ENCODE peak calls at places on chromosomes 1 and 21, in seven cellular contexts. One of them, this sample, is unnamed.

GRCh38 chr1:181513786-181514297 is 30.5 kb downstream of the CACNA1E start:
- DNase-seq in left cardiac atrium: no peak
- DNase-seq in T-helper 22 cell: no peak
- DNase-seq in T-cell: no peak
- DNase-seq in cerebellar cortex: no peak
- DNase-seq in glomerular endothelial cell: no peak
- DNase-seq in MM.1S: no peak
- DNase-seq in this sample: no peak

GRCh38 chr21:40707271-40707670 is 139.7 kb downstream of the DSCAM start:
- DNase-seq in left cardiac atrium: no peak
- DNase-seq in T-helper 22 cell: no peak
- DNase-seq in T-cell: no peak
- DNase-seq in cerebellar cortex: no peak
- DNase-seq in glomerular endothelial cell: no peak
- DNase-seq in MM.1S: no peak
- DNase-seq in this sample: no peak

GRCh38 chr1:32786856-32787255 is 30.3 kb downstream of the YARS1 start:
- DNase-seq in left cardiac atrium: no peak
- DNase-seq in T-helper 22 cell: no peak
- DNase-seq in T-cell: no peak
- DNase-seq in cerebellar cortex: no peak
- DNase-seq in glomerular endothelial cell: peak; percentile 23
- DNase-seq in MM.1S: peak; percentile 26
- DNase-seq in this sample: no peak

GRCh38 chr21:45583831-45584509 is 41.7 kb upstream of the SLC19A1 start:
- DNase-seq in left cardiac atrium: no peak
- DNase-seq in T-helper 22 cell: no peak
- DNase-seq in T-cell: no peak
- DNase-seq in cerebellar cortex: no peak
- DNase-seq in glomerular endothelial cell: no peak
- DNase-seq in MM.1S: no peak
- DNase-seq in this sample: no peak

GRCh38 chr1:119327436-119328155 is 41.0 kb upstream of the HAO2 start:
- DNase-seq in left cardiac atrium: no peak
- DNase-seq in T-helper 22 cell: no peak
- DNase-seq in T-cell: no peak
- DNase-seq in cerebellar cortex: no peak
- DNase-seq in glomerular endothelial cell: no peak
- DNase-seq in MM.1S: peak; percentile 25
- DNase-seq in this sample: no peak

GRCh38 chr1:28359592-28360239 is 9.8 kb upstream of the PHACTR4 start:
- DNase-seq in left cardiac atrium: peak; percentile 80
- DNase-seq in T-helper 22 cell: peak; percentile 32
- DNase-seq in T-cell: peak; percentile 39
- DNase-seq in cerebellar cortex: peak; percentile 77
- DNase-seq in glomerular endothelial cell: no peak
- DNase-seq in MM.1S: peak; percentile 75
- DNase-seq in this sample: peak; percentile 77

GRCh38 chr1:202584707-202585590 is 125.3 kb downstream of the SYT2 start:
- DNase-seq in left cardiac atrium: no peak
- DNase-seq in T-helper 22 cell: no peak
- DNase-seq in T-cell: no peak
- DNase-seq in cerebellar cortex: no peak
- DNase-seq in glomerular endothelial cell: no peak
- DNase-seq in MM.1S: no peak
- DNase-seq in this sample: no peak

GRCh38 chr21:45874716-45875415 is 106.7 kb upstream of the COL6A1 start:
- DNase-seq in left cardiac atrium: peak; percentile 75
- DNase-seq in T-helper 22 cell: no peak
- DNase-seq in T-cell: no peak
- DNase-seq in cerebellar cortex: no peak
- DNase-seq in glomerular endothelial cell: no peak
- DNase-seq in MM.1S: no peak
- DNase-seq in this sample: no peak

GRCh38 chr1:212699839-212700596 is at the start of gene BATF3:
- DNase-seq in left cardiac atrium: peak; percentile 73
- DNase-seq in T-helper 22 cell: peak; percentile 53
- DNase-seq in T-cell: peak; percentile 13
- DNase-seq in cerebellar cortex: no peak
- DNase-seq in glomerular endothelial cell: no peak
- DNase-seq in MM.1S: no peak
- DNase-seq in this sample: no peak